ENCODE peak calls at places on chromosomes 4 and X, in eight cellular contexts. One of them, this sample, is unnamed.

GRCh38 chrX:8273451-8273894 is 102.4 kb upstream of the VCX2 start:
- DNase-seq in GM03348: no peak
- DNase-seq in fibroblast of the conjunctiva: no peak
- DNase-seq in stromal cell of bone marrow: no peak
- DNase-seq in nephron progenitor cell: no peak
- DNase-seq in choroid plexus epithelial cell: peak
- DNase-seq in activated CD8-positive, alpha-beta memory T cell treated with anti-CD3 and anti-CD28 coated beads, Interleukin-2, amount 50 U/mL, for 48 hours: no peak
- DNase-seq in activated CD4-positive, alpha-beta T cell treated with anti-CD3 and anti-CD28 coated beads for 48 hours: no peak
- DNase-seq in this sample: no peak

GRCh38 chr4:10032625-10033024 is 11.3 kb upstream of the SLC2A9 start:
- DNase-seq in choroid plexus epithelial cell: peak
- DNase-seq in stromal cell of bone marrow: peak
- DNase-seq in fibroblast of the conjunctiva: no peak
- DNase-seq in activated CD8-positive, alpha-beta memory T cell treated with anti-CD3 and anti-CD28 coated beads, Interleukin-2, amount 50 U/mL, for 48 hours: no peak
- DNase-seq in GM03348: peak
- DNase-seq in activated CD4-positive, alpha-beta T cell treated with anti-CD3 and anti-CD28 coated beads for 48 hours: no peak
- DNase-seq in nephron progenitor cell: no peak
- DNase-seq in this sample: no peak

GRCh38 chr4:107492566-107492965 is 227.5 kb downstream of the PAPSS1 start:
- DNase-seq in stromal cell of bone marrow: no peak
- DNase-seq in choroid plexus epithelial cell: no peak
- DNase-seq in nephron progenitor cell: no peak
- DNase-seq in activated CD8-positive, alpha-beta memory T cell treated with anti-CD3 and anti-CD28 coated beads, Interleukin-2, amount 50 U/mL, for 48 hours: no peak
- DNase-seq in fibroblast of the conjunctiva: no peak
- DNase-seq in activated CD4-positive, alpha-beta T cell treated with anti-CD3 and anti-CD28 coated beads for 48 hours: no peak
- DNase-seq in GM03348: no peak
- DNase-seq in this sample: no peak

GRCh38 chr4:76606662-76607265 is 171.7 kb downstream of the SHROOM3 start:
- DNase-seq in GM03348: no peak
- DNase-seq in fibroblast of the conjunctiva: no peak
- DNase-seq in stromal cell of bone marrow: no peak
- DNase-seq in nephron progenitor cell: no peak
- DNase-seq in activated CD4-positive, alpha-beta T cell treated with anti-CD3 and anti-CD28 coated beads for 48 hours: no peak
- DNase-seq in choroid plexus epithelial cell: peak
- DNase-seq in activated CD8-positive, alpha-beta memory T cell treated with anti-CD3 and anti-CD28 coated beads, Interleukin-2, amount 50 U/mL, for 48 hours: no peak
- DNase-seq in this sample: no peak

GRCh38 chr4:128913228-128913627 is 103.7 kb downstream of the JADE1 start:
- DNase-seq in activated CD8-positive, alpha-beta memory T cell treated with anti-CD3 and anti-CD28 coated beads, Interleukin-2, amount 50 U/mL, for 48 hours: no peak
- DNase-seq in stromal cell of bone marrow: no peak
- DNase-seq in fibroblast of the conjunctiva: no peak
- DNase-seq in activated CD4-positive, alpha-beta T cell treated with anti-CD3 and anti-CD28 coated beads for 48 hours: no peak
- DNase-seq in choroid plexus epithelial cell: no peak
- DNase-seq in GM03348: no peak
- DNase-seq in nephron progenitor cell: no peak
- DNase-seq in this sample: no peak

GRCh38 chr4:150248181-150248580 is 169.9 kb downstream of the DCLK2 start:
- DNase-seq in activated CD4-positive, alpha-beta T cell treated with anti-CD3 and anti-CD28 coated beads for 48 hours: no peak
- DNase-seq in choroid plexus epithelial cell: peak
- DNase-seq in nephron progenitor cell: no peak
- DNase-seq in stromal cell of bone marrow: no peak
- DNase-seq in activated CD8-positive, alpha-beta memory T cell treated with anti-CD3 and anti-CD28 coated beads, Interleukin-2, amount 50 U/mL, for 48 hours: no peak
- DNase-seq in GM03348: no peak
- DNase-seq in fibroblast of the conjunctiva: no peak
- DNase-seq in this sample: no peak

GRCh38 chr4:58113083-58113482 is 1002.9 kb upstream of the IGFBP7 start:
- DNase-seq in GM03348: no peak
- DNase-seq in activated CD4-positive, alpha-beta T cell treated with anti-CD3 and anti-CD28 coated beads for 48 hours: no peak
- DNase-seq in choroid plexus epithelial cell: no peak
- DNase-seq in activated CD8-positive, alpha-beta memory T cell treated with anti-CD3 and anti-CD28 coated beads, Interleukin-2, amount 50 U/mL, for 48 hours: no peak
- DNase-seq in fibroblast of the conjunctiva: no peak
- DNase-seq in nephron progenitor cell: no peak
- DNase-seq in stromal cell of bone marrow: no peak
- DNase-seq in this sample: no peak

GRCh38 chrX:86910027-86910426 is 607.6 kb upstream of the KLHL4 start:
- DNase-seq in activated CD4-positive, alpha-beta T cell treated with anti-CD3 and anti-CD28 coated beads for 48 hours: no peak
- DNase-seq in choroid plexus epithelial cell: no peak
- DNase-seq in stromal cell of bone marrow: no peak
- DNase-seq in activated CD8-positive, alpha-beta memory T cell treated with anti-CD3 and anti-CD28 coated beads, Interleukin-2, amount 50 U/mL, for 48 hours: no peak
- DNase-seq in GM03348: no peak
- DNase-seq in nephron progenitor cell: no peak
- DNase-seq in fibroblast of the conjunctiva: no peak
- DNase-seq in this sample: no peak

GRCh38 chr4:77154761-77155499 is 2.1 kb upstream of the CCNG2 start:
- DNase-seq in activated CD8-positive, alpha-beta memory T cell treated with anti-CD3 and anti-CD28 coated beads, Interleukin-2, amount 50 U/mL, for 48 hours: no peak
- DNase-seq in fibroblast of the conjunctiva: no peak
- DNase-seq in activated CD4-positive, alpha-beta T cell treated with anti-CD3 and anti-CD28 coated beads for 48 hours: no peak
- DNase-seq in GM03348: no peak
- DNase-seq in stromal cell of bone marrow: no peak
- DNase-seq in nephron progenitor cell: no peak
- DNase-seq in choroid plexus epithelial cell: no peak
- DNase-seq in this sample: no peak

GRCh38 chrX:46686003-46686645 is 72.8 kb downstream of the SLC9A7 start:
- DNase-seq in GM03348: peak
- DNase-seq in activated CD4-positive, alpha-beta T cell treated with anti-CD3 and anti-CD28 coated beads for 48 hours: peak
- DNase-seq in fibroblast of the conjunctiva: peak
- DNase-seq in choroid plexus epithelial cell: peak
- DNase-seq in stromal cell of bone marrow: no peak
- DNase-seq in nephron progenitor cell: peak
- DNase-seq in activated CD8-positive, alpha-beta memory T cell treated with anti-CD3 and anti-CD28 coated beads, Interleukin-2, amount 50 U/mL, for 48 hours: no peak
- DNase-seq in this sample: no peak

GRCh38 chr4:116180056-116180690 is 905.2 kb downstream of the TRAM1L1 start:
- DNase-seq in choroid plexus epithelial cell: peak
- DNase-seq in nephron progenitor cell: no peak
- DNase-seq in activated CD4-positive, alpha-beta T cell treated with anti-CD3 and anti-CD28 coated beads for 48 hours: no peak
- DNase-seq in GM03348: peak
- DNase-seq in stromal cell of bone marrow: no peak
- DNase-seq in activated CD8-positive, alpha-beta memory T cell treated with anti-CD3 and anti-CD28 coated beads, Interleukin-2, amount 50 U/mL, for 48 hours: no peak
- DNase-seq in fibroblast of the conjunctiva: peak
- DNase-seq in this sample: no peak

GRCh38 chr4:53598901-53599300 is 7.6 kb upstream of the LNX1 start:
- DNase-seq in fibroblast of the conjunctiva: no peak
- DNase-seq in stromal cell of bone marrow: no peak
- DNase-seq in nephron progenitor cell: no peak
- DNase-seq in GM03348: no peak
- DNase-seq in activated CD4-positive, alpha-beta T cell treated with anti-CD3 and anti-CD28 coated beads for 48 hours: no peak
- DNase-seq in activated CD8-positive, alpha-beta memory T cell treated with anti-CD3 and anti-CD28 coated beads, Interleukin-2, amount 50 U/mL, for 48 hours: no peak
- DNase-seq in choroid plexus epithelial cell: no peak
- DNase-seq in this sample: no peak

GRCh38 chrX:68307767-68308166 is 125.5 kb downstream of the OPHN1 start:
- DNase-seq in fibroblast of the conjunctiva: peak
- DNase-seq in GM03348: peak
- DNase-seq in activated CD4-positive, alpha-beta T cell treated with anti-CD3 and anti-CD28 coated beads for 48 hours: no peak
- DNase-seq in stromal cell of bone marrow: peak
- DNase-seq in activated CD8-positive, alpha-beta memory T cell treated with anti-CD3 and anti-CD28 coated beads, Interleukin-2, amount 50 U/mL, for 48 hours: no peak
- DNase-seq in choroid plexus epithelial cell: peak
- DNase-seq in nephron progenitor cell: no peak
- DNase-seq in this sample: no peak

GRCh38 chr4:2365913-2366210 is 52.6 kb downstream of the ZFYVE28 start:
- DNase-seq in fibroblast of the conjunctiva: no peak
- DNase-seq in activated CD4-positive, alpha-beta T cell treated with anti-CD3 and anti-CD28 coated beads for 48 hours: no peak
- DNase-seq in stromal cell of bone marrow: no peak
- DNase-seq in nephron progenitor cell: no peak
- DNase-seq in choroid plexus epithelial cell: no peak
- DNase-seq in activated CD8-positive, alpha-beta memory T cell treated with anti-CD3 and anti-CD28 coated beads, Interleukin-2, amount 50 U/mL, for 48 hours: no peak
- DNase-seq in GM03348: no peak
- DNase-seq in this sample: no peak

GRCh38 chrX:68927178-68927577 is 98.4 kb downstream of the EFNB1 start:
- DNase-seq in GM03348: no peak
- DNase-seq in activated CD8-positive, alpha-beta memory T cell treated with anti-CD3 and anti-CD28 coated beads, Interleukin-2, amount 50 U/mL, for 48 hours: no peak
- DNase-seq in choroid plexus epithelial cell: no peak
- DNase-seq in stromal cell of bone marrow: no peak
- DNase-seq in fibroblast of the conjunctiva: no peak
- DNase-seq in activated CD4-positive, alpha-beta T cell treated with anti-CD3 and anti-CD28 coated beads for 48 hours: no peak
- DNase-seq in nephron progenitor cell: no peak
- DNase-seq in this sample: no peak

GRCh38 chrX:73838123-73838522 is 275.1 kb downstream of the CHIC1 start:
- DNase-seq in activated CD8-positive, alpha-beta memory T cell treated with anti-CD3 and anti-CD28 coated beads, Interleukin-2, amount 50 U/mL, for 48 hours: no peak
- DNase-seq in choroid plexus epithelial cell: no peak
- DNase-seq in nephron progenitor cell: no peak
- DNase-seq in activated CD4-positive, alpha-beta T cell treated with anti-CD3 and anti-CD28 coated beads for 48 hours: no peak
- DNase-seq in GM03348: no peak
- DNase-seq in stromal cell of bone marrow: no peak
- DNase-seq in fibroblast of the conjunctiva: no peak
- DNase-seq in this sample: no peak

GRCh38 chr4:3766791-3767561 is 791 bp downstream of the ADRA2C start:
- DNase-seq in fibroblast of the conjunctiva: no peak
- DNase-seq in activated CD4-positive, alpha-beta T cell treated with anti-CD3 and anti-CD28 coated beads for 48 hours: peak
- DNase-seq in GM03348: peak
- DNase-seq in nephron progenitor cell: peak
- DNase-seq in stromal cell of bone marrow: no peak
- DNase-seq in choroid plexus epithelial cell: peak
- DNase-seq in activated CD8-positive, alpha-beta memory T cell treated with anti-CD3 and anti-CD28 coated beads, Interleukin-2, amount 50 U/mL, for 48 hours: peak
- DNase-seq in this sample: no peak

GRCh38 chrX:29542147-29542546 is 673.2 kb upstream of the MAGEB2 start:
- DNase-seq in fibroblast of the conjunctiva: no peak
- DNase-seq in GM03348: no peak
- DNase-seq in stromal cell of bone marrow: no peak
- DNase-seq in choroid plexus epithelial cell: no peak
- DNase-seq in activated CD8-positive, alpha-beta memory T cell treated with anti-CD3 and anti-CD28 coated beads, Interleukin-2, amount 50 U/mL, for 48 hours: no peak
- DNase-seq in nephron progenitor cell: no peak
- DNase-seq in activated CD4-positive, alpha-beta T cell treated with anti-CD3 and anti-CD28 coated beads for 48 hours: no peak
- DNase-seq in this sample: no peak

GRCh38 chrX:134622056-134622812 is 36.0 kb downstream of the PLAC1 start:
- DNase-seq in stromal cell of bone marrow: peak
- DNase-seq in fibroblast of the conjunctiva: peak
- DNase-seq in GM03348: peak
- DNase-seq in activated CD8-positive, alpha-beta memory T cell treated with anti-CD3 and anti-CD28 coated beads, Interleukin-2, amount 50 U/mL, for 48 hours: peak
- DNase-seq in choroid plexus epithelial cell: peak
- DNase-seq in activated CD4-positive, alpha-beta T cell treated with anti-CD3 and anti-CD28 coated beads for 48 hours: peak
- DNase-seq in nephron progenitor cell: no peak
- DNase-seq in this sample: no peak

GRCh38 chrX:22338740-22339139 is 66.0 kb downstream of the CBLL2 start:
- DNase-seq in activated CD8-positive, alpha-beta memory T cell treated with anti-CD3 and anti-CD28 coated beads, Interleukin-2, amount 50 U/mL, for 48 hours: no peak
- DNase-seq in nephron progenitor cell: no peak
- DNase-seq in GM03348: peak
- DNase-seq in choroid plexus epithelial cell: peak
- DNase-seq in stromal cell of bone marrow: no peak
- DNase-seq in fibroblast of the conjunctiva: no peak
- DNase-seq in activated CD4-positive, alpha-beta T cell treated with anti-CD3 and anti-CD28 coated beads for 48 hours: no peak
- DNase-seq in this sample: no peak

GRCh38 chr4:38014421-38014852 is 54.2 kb downstream of the PTTG2 start:
- DNase-seq in nephron progenitor cell: no peak
- DNase-seq in choroid plexus epithelial cell: no peak
- DNase-seq in activated CD4-positive, alpha-beta T cell treated with anti-CD3 and anti-CD28 coated beads for 48 hours: no peak
- DNase-seq in activated CD8-positive, alpha-beta memory T cell treated with anti-CD3 and anti-CD28 coated beads, Interleukin-2, amount 50 U/mL, for 48 hours: no peak
- DNase-seq in fibroblast of the conjunctiva: no peak
- DNase-seq in GM03348: no peak
- DNase-seq in stromal cell of bone marrow: no peak
- DNase-seq in this sample: no peak

GRCh38 chr4:141851246-141851891 is 215.0 kb downstream of the IL15 start:
- DNase-seq in fibroblast of the conjunctiva: no peak
- DNase-seq in GM03348: no peak
- DNase-seq in choroid plexus epithelial cell: peak
- DNase-seq in nephron progenitor cell: no peak
- DNase-seq in activated CD4-positive, alpha-beta T cell treated with anti-CD3 and anti-CD28 coated beads for 48 hours: no peak
- DNase-seq in stromal cell of bone marrow: no peak
- DNase-seq in activated CD8-positive, alpha-beta memory T cell treated with anti-CD3 and anti-CD28 coated beads, Interleukin-2, amount 50 U/mL, for 48 hours: no peak
- DNase-seq in this sample: no peak

GRCh38 chr4:19831644-19832285 is 419.9 kb upstream of the SLIT2 start:
- DNase-seq in activated CD4-positive, alpha-beta T cell treated with anti-CD3 and anti-CD28 coated beads for 48 hours: no peak
- DNase-seq in stromal cell of bone marrow: peak
- DNase-seq in nephron progenitor cell: no peak
- DNase-seq in GM03348: peak
- DNase-seq in fibroblast of the conjunctiva: no peak
- DNase-seq in activated CD8-positive, alpha-beta memory T cell treated with anti-CD3 and anti-CD28 coated beads, Interleukin-2, amount 50 U/mL, for 48 hours: no peak
- DNase-seq in choroid plexus epithelial cell: no peak
- DNase-seq in this sample: no peak

GRCh38 chr4:41287005-41287404 is 30.3 kb downstream of the UCHL1 start:
- DNase-seq in fibroblast of the conjunctiva: no peak
- DNase-seq in nephron progenitor cell: no peak
- DNase-seq in activated CD4-positive, alpha-beta T cell treated with anti-CD3 and anti-CD28 coated beads for 48 hours: no peak
- DNase-seq in choroid plexus epithelial cell: peak
- DNase-seq in GM03348: no peak
- DNase-seq in activated CD8-positive, alpha-beta memory T cell treated with anti-CD3 and anti-CD28 coated beads, Interleukin-2, amount 50 U/mL, for 48 hours: no peak
- DNase-seq in stromal cell of bone marrow: no peak
- DNase-seq in this sample: no peak

GRCh38 chr4:99462875-99463464 is 27.8 kb upstream of the ADH7 start:
- DNase-seq in activated CD8-positive, alpha-beta memory T cell treated with anti-CD3 and anti-CD28 coated beads, Interleukin-2, amount 50 U/mL, for 48 hours: peak
- DNase-seq in nephron progenitor cell: peak
- DNase-seq in fibroblast of the conjunctiva: peak
- DNase-seq in choroid plexus epithelial cell: peak
- DNase-seq in GM03348: peak
- DNase-seq in stromal cell of bone marrow: peak
- DNase-seq in activated CD4-positive, alpha-beta T cell treated with anti-CD3 and anti-CD28 coated beads for 48 hours: peak
- DNase-seq in this sample: peak

GRCh38 chr4:183469936-183470335 is 25.5 kb downstream of the CDKN2AIP start:
- DNase-seq in stromal cell of bone marrow: no peak
- DNase-seq in activated CD8-positive, alpha-beta memory T cell treated with anti-CD3 and anti-CD28 coated beads, Interleukin-2, amount 50 U/mL, for 48 hours: no peak
- DNase-seq in fibroblast of the conjunctiva: no peak
- DNase-seq in choroid plexus epithelial cell: no peak
- DNase-seq in activated CD4-positive, alpha-beta T cell treated with anti-CD3 and anti-CD28 coated beads for 48 hours: no peak
- DNase-seq in GM03348: no peak
- DNase-seq in nephron progenitor cell: no peak
- DNase-seq in this sample: no peak

GRCh38 chr4:6516762-6517161 is 44.3 kb upstream of the PPP2R2C start:
- DNase-seq in nephron progenitor cell: no peak
- DNase-seq in GM03348: no peak
- DNase-seq in choroid plexus epithelial cell: no peak
- DNase-seq in stromal cell of bone marrow: no peak
- DNase-seq in activated CD4-positive, alpha-beta T cell treated with anti-CD3 and anti-CD28 coated beads for 48 hours: no peak
- DNase-seq in activated CD8-positive, alpha-beta memory T cell treated with anti-CD3 and anti-CD28 coated beads, Interleukin-2, amount 50 U/mL, for 48 hours: no peak
- DNase-seq in fibroblast of the conjunctiva: no peak
- DNase-seq in this sample: peak